ENCODE peak calls at places on chromosomes 1 and 21, in four cellular contexts. M is mesenchymal stem cell, U is IMR-90, R is H1. L is an unnamed sample.

GRCh38 chr1:104064391-104064790 is 314.7 kb downstream of the AMY1C start:
- DNase-seq in M (peak), U (no peak), R (no peak), L (no peak)

GRCh38 chr1:211912064-211912463 is 81.5 kb upstream of the LPGAT1 start:
- DNase-seq in M (no peak), U (no peak), R (no peak), L (no peak)

GRCh38 chr1:15409400-15410222 is at the start of gene EFHD2:
- DNase-seq in M (peak), U (peak), R (no peak), L (peak)

GRCh38 chr1:44684525-44684924 is 10.0 kb downstream of the ARMH1 start:
- DNase-seq in M (no peak), U (no peak), R (no peak), L (no peak)

GRCh38 chr1:36433102-36433501 is 17.1 kb downstream of the OSCP1 start:
- DNase-seq in M (no peak), U (no peak), R (no peak), L (no peak)

GRCh38 chr1:40708750-40709099 is 17.2 kb downstream of the NFYC start:
- DNase-seq in M (peak), U (peak), R (no peak), L (no peak)

GRCh38 chr1:204081791-204082513 is 9.0 kb downstream of the SOX13 start:
- DNase-seq in M (no peak), U (no peak), R (no peak), L (no peak)

GRCh38 chr1:119605686-119606085 is 42.4 kb downstream of the ZNF697 start:
- DNase-seq in M (no peak), U (no peak), R (no peak), L (no peak)

GRCh38 chr1:230441630-230442029 is 15.5 kb upstream of the PGBD5 start:
- DNase-seq in M (no peak), U (no peak), R (no peak), L (no peak)

GRCh38 chr1:52402860-52403240 is 1.4 kb downstream of the ORC1 start:
- DNase-seq in M (no peak), U (no peak), R (no peak), L (no peak)

GRCh38 chr1:53540604-53541262 is 81.5 kb downstream of the DMRTB1 start:
- DNase-seq in M (no peak), U (no peak), R (no peak), L (no peak)

GRCh38 chr1:42552636-42553035 is 89.5 kb downstream of the CCDC30 start:
- DNase-seq in M (no peak), U (no peak), R (no peak), L (no peak)

GRCh38 chr1:236502579-236502971 is 21.2 kb upstream of the LGALS8 start:
- DNase-seq in M (peak), U (peak), R (no peak), L (no peak)

GRCh38 chr1:116916002-116916401 is 6.3 kb downstream of the PTGFRN start:
- DNase-seq in M (no peak), U (no peak), R (no peak), L (no peak)

GRCh38 chr1:47804127-47804526 is 193.1 kb downstream of the TRABD2B start:
- DNase-seq in M (no peak), U (no peak), R (no peak), L (no peak)

GRCh38 chr1:245986404-245987221 is 520.5 kb downstream of the SMYD3 start:
- DNase-seq in M (peak), U (peak), R (no peak), L (no peak)

GRCh38 chr1:44113095-44113609 is 5.5 kb upstream of the KLF17 start:
- DNase-seq in M (no peak), U (no peak), R (no peak), L (no peak)

GRCh38 chr1:98315309-98315708 is 346.2 kb upstream of the SNX7 start:
- DNase-seq in M (peak), U (peak), R (no peak), L (no peak)

DNA sequence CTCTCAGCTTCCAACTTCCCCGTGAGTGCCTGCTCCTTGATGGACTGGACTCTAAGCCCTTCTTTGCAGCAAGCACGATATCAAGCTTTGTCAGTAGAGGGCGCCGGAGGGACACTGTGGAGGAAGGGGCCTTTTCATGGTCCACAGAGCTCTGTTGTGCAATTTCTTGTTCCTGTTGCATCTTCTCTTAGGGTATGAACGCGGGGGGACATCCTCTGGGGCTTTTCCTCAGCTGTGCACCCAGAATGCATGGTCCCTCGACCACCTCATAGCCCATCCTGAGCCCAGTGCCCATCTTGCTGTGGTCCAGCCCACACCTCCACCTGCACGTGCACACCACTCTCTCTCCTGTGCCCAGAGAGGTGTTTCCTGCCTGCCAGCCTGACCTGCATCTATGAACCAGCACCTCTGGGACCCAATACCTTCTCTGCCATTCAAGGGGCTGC is 556.8 kb downstream of the PTPRU start:
- DNase-seq in M (peak), U (peak), R (peak), L (peak)
- H3K18ac ChIP-seq in M (no peak), U (no peak), R (peak), L (peak)

GRCh38 chr1:70134148-70134547 is 71.2 kb downstream of the LRRC40 start:
- DNase-seq in M (peak), U (no peak), R (no peak), L (no peak)
- H3K4me3 ChIP-seq in M (no peak), U (no peak), R (peak), L (no peak)

DNA sequence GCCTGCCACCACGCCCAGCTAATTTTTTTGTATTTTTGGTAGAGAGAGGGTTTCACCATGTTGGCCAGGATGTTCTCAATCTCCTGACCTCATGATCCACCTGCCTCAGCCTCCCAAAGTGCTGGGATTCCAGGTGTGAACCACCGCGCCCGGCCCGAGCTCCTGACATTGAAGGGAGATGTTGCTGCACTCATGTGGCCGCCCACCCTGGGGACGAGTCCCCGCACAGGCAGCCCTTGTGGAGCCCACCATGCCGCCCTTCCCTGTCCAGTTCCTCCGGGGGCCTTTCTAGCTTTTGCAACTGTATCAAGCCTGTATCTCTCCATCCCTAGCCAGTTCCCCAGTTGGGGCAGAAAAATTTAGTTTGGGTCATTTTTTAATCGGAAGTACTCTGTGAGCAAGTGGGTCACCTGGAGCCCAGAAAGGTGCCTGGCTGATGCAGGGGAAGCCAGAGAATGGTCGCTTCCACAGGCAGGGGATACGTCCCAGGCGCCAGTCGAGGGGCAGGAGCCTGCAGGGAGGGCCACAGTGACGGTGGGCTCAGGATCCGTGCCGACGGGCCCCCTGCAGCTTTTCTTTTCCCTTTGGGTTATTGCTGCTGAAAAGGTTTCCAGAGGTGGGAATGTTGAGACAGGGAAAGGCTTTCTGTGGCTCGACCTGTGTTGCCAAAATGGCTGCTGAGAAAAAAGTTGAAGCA is 20.4 kb downstream of the PCNT start:
- DNase-seq in M (no peak), U (no peak), R (no peak), L (no peak)
- H3K14ac ChIP-seq in M (no peak), U (no peak), R (no peak), L (no peak)

GRCh38 chr21:45324430-45325205 is 36.9 kb upstream of the POFUT2 start:
- DNase-seq in M (peak), U (no peak), R (no peak), L (no peak)

GRCh38 chr21:45322231-45322959 is 34.7 kb upstream of the POFUT2 start:
- DNase-seq in M (no peak), U (no peak), R (no peak), L (no peak)

GRCh38 chr21:45325206-45326168 is 37.8 kb upstream of the POFUT2 start:
- DNase-seq in M (no peak), U (no peak), R (no peak), L (no peak)

GRCh38 chr21:45322960-45323461 is 35.3 kb upstream of the POFUT2 start:
- DNase-seq in M (no peak), U (no peak), R (no peak), L (no peak)

DNA sequence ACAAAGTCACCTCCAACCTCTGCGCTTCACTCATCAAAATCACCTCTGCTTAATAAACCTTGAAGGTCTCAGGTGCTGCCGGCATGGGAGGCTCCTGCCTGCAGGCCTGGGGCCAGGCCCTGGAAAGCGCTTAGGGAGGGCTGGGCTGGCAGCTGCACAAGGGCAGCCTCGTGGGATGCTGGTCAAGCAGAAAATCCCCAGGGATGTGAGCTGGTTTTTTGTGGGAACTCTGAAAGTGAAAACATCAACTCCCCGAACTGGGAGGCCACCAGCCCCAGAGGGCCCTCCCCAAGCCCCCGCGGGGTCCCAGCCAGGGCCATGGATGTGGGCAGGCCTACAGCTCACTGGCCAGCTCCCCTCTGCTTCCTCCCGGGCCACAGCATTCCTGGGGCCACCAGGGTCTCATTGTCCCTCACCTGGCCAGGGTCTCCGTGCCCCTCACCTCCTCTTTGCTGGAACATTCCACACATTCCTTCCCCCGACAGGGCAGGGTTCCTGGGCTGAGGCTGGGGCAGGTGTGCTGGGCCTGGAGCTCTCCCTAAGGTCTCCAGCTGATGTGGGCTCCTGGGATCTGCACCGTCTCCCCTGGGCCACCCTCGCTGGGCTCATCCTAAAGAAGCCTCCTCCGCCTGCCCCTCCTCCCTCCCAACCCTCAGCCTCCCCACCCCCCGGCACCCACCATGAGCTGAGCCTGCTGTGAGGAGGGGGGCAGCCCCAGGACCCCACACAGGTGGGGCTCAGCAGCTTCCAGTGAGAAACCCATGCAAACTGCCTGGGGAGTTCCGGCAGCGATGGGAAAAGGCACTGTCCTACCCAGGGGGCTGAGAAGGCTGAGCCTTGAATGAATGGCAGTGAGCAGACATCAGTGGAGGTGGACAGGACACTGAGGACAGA is 36.0 kb upstream of the POFUT2 start:
- DNase-seq in M (peak), U (peak), R (no peak), L (no peak)
- H3K18ac ChIP-seq in M (peak), U (peak), R (no peak), L (peak)

GRCh38 chr1:198662821-198663220 is 24.0 kb downstream of the PTPRC start:
- DNase-seq in M (no peak), U (no peak), R (no peak), L (no peak)

GRCh38 chr1:198667186-198667585 is 28.3 kb downstream of the PTPRC start:
- DNase-seq in M (no peak), U (no peak), R (no peak), L (no peak)

GRCh38 chr1:198667796-198668195 is 29.0 kb downstream of the PTPRC start:
- DNase-seq in M (no peak), U (peak), R (no peak), L (no peak)

GRCh38 chr1:198660341-198661056 is 21.7 kb downstream of the PTPRC start:
- DNase-seq in M (no peak), U (no peak), R (no peak), L (no peak)

GRCh38 chr1:198663996-198664789 is 25.4 kb downstream of the PTPRC start:
- DNase-seq in M (no peak), U (no peak), R (no peak), L (no peak)
- H3K4me3 ChIP-seq in M (no peak), U (no peak), R (no peak), L (no peak)

DNA sequence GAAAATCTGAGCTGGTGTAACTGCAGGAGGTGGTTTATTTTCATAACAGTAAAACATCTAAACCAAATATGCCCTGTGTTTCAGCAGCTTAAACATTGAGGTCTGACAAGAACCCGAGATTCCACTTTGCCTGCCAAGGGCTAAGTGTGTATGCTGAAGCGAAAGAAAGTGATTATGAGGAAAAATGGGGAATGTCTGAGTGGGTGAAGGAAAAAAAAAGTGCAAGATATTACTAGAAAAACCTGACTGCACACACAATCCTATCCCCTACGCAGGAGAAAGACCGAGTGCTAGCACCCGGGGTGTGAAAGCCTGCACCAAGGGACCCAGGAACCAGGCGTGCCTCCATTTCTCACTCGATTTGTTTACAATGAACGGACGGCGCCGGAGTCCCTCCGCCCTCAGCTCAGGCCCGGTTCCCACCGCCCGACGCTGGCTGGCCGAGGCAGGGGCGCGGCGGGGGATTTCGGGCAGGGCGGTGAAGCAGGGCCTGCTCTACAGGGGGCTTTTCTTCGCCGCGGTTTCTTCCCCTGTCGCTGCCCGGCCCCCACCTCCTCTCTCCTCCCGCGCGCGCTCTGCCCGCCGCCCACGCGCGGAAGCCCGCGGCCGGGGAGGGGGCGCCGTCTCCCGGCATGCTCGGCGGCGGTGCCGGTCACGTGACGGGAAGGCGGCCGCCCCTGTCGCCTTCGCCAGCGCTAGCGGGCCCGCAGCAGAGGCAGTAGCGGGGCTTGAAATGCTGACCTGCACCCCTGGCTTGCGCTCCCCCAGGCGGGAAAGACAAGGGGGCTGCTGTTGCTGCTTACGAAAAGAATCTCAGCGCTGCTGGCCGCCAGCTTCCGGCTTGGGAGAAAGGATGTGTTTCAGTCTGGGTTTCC is 35.9 kb downstream of the ITPKB start:
- DNase-seq in M (peak), U (peak), R (no peak), L (peak)
- H3K14ac ChIP-seq in M (no peak), U (peak), R (no peak), L (no peak)

DNA sequence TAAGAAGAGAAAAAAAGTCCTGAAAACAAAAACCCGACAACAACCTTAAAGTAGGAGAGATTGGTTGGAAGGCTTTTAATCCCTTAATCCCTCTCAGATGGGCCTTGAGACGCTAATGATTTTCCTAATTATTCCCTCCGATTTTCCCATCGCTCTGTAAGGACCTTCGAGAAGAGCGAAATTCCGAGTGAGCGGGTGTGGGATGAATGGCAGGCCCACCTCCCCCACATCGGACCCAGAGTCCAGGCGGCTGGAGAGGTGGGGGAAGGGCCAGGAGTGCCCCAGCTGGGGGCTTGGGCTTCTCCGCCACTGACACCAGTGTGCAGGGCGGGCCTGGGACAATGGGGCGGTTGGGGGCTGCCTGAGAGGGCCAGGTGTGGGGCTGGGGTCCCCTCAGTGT is 23.4 kb downstream of the RHBG start:
- DNase-seq in M (no peak), U (no peak), R (no peak), L (peak)
- H3K18ac ChIP-seq in M (no peak), U (no peak), R (peak), L (peak)

GRCh38 chr1:38817267-38817957 is 42.2 kb downstream of the RRAGC start:
- DNase-seq in M (no peak), U (no peak), R (no peak), L (no peak)

GRCh38 chr1:38818706-38819439 is 40.7 kb downstream of the RRAGC start:
- DNase-seq in M (peak), U (no peak), R (no peak), L (no peak)

GRCh38 chr1:38815903-38816627 is 43.5 kb downstream of the RRAGC start:
- DNase-seq in M (no peak), U (no peak), R (no peak), L (no peak)

GRCh38 chr1:38819516-38819915 is 40.1 kb downstream of the RRAGC start:
- DNase-seq in M (no peak), U (no peak), R (no peak), L (no peak)

GRCh38 chr1:38817958-38818705 is 41.4 kb downstream of the RRAGC start:
- DNase-seq in M (peak), U (no peak), R (no peak), L (peak)
- H3K4me3 ChIP-seq in M (peak), U (no peak), R (peak), L (peak)

GRCh38 chr1:75724472-75725022 is at the start of gene ACADM:
- DNase-seq in M (peak), U (peak), R (peak), L (peak)
- H3K14ac ChIP-seq in M (no peak), U (peak), R (no peak), L (peak)

DNA sequence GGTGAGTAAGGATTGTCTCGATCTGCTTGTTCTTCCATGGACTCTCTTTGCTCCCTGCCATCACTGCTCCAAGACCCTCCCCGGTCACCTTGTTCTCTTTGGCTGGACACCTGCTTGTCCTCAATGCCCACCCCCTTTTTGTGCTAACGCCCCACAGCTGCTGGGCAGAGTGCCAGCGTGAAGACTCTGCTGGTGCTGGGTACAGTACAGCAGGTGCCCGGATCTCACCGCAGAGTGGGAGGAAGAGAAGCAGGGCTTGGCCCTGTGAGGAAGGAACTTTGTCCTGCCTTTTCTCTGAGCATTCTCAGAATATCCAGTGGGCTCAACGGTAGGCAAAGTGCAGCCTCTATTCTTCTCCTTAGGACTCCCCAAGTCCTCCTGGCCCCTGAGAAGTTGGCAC is 90.1 kb downstream of the PLXNA2 start:
- DNase-seq in M (no peak), U (no peak), R (no peak), L (no peak)
- H3K18ac ChIP-seq in M (no peak), U (no peak), R (no peak), L (peak)